ENCODE peak calls at places on chromosomes 4 and X, in four cellular contexts. C is tibial artery, K is GM12878, H is lung. D is an unnamed sample. For H3K27me3, the result is how much of the 10 kb centered on the place peaks cover.

GRCh38 chr4:86939737-86940141 is 4.9 kb downstream of the AFF1 start:
- DNase-seq in K (peak), C (no peak), H (no peak), D (peak)

GRCh38 chrX:6227445-6227820 is 1.2 kb downstream of the NLGN4X start:
- DNase-seq in C (no peak), H (no peak), K (no peak), D (no peak)

GRCh38 chrX:129359269-129359668 is 164.0 kb downstream of the SMARCA1 start:
- DNase-seq in C (no peak), K (no peak), H (no peak), D (no peak)

GRCh38 chr4:176668324-176668723 is 124.4 kb downstream of the VEGFC start:
- DNase-seq in C (no peak), K (no peak), H (no peak), D (no peak)

GRCh38 chrX:41779058-41779564 is 55.1 kb downstream of the GPR82 start:
- DNase-seq in H (no peak), C (no peak), K (no peak), D (no peak)

GRCh38 chrX:38560776-38561125 is 591 bp upstream of the TSPAN7 start:
- DNase-seq in H (no peak), C (no peak), K (no peak), D (peak)

GRCh38 chr4:168724960-168725359 is 228.1 kb downstream of the PALLD start:
- DNase-seq in C (no peak), H (no peak), K (no peak), D (peak)

GRCh38 chr4:110510955-110511544 is 35.1 kb downstream of the ENPEP start:
- DNase-seq in C (no peak), H (no peak), K (no peak), D (peak)

GRCh38 chr4:154082760-154083530 is 294.1 kb upstream of the SFRP2 start:
- DNase-seq in K (no peak), C (no peak), H (no peak), D (no peak)

GRCh38 chr4:119046263-119046662 is 89.4 kb upstream of the MYOZ2 start:
- DNase-seq in C (peak), H (peak), K (no peak), D (no peak)

GRCh38 chr4:117093581-117093980 is 8.2 kb upstream of the TRAM1L1 start:
- DNase-seq in H (no peak), C (no peak), K (no peak), D (no peak)

GRCh38 chrX:102975016-102975415 is 37.9 kb downstream of the RAB40AL start:
- DNase-seq in H (no peak), C (no peak), K (no peak), D (no peak)

GRCh38 chrX:150200361-150200760 is 162.8 kb upstream of the MAMLD1 start:
- DNase-seq in K (no peak), H (no peak), C (no peak), D (no peak)

GRCh38 chr4:25563071-25563564 is 92.5 kb upstream of the SLC34A2 start:
- DNase-seq in C (no peak), H (peak), K (no peak), D (no peak)

GRCh38 chrX:136691028-136691809 is 43.3 kb downstream of the CD40LG start:
- DNase-seq in C (no peak), K (no peak), H (no peak), D (no peak)

GRCh38 chrX:16870095-16870860 is at the start of gene RBBP7:
- DNase-seq in H (peak), C (peak), K (peak), D (peak)

GRCh38 chrX:100695991-100696390 is 35.9 kb downstream of the SYTL4 start:
- DNase-seq in H (no peak), C (no peak), K (no peak), D (no peak)

GRCh38 chr4:93670434-93670833 is 158.1 kb upstream of the ATOH1 start:
- DNase-seq in K (no peak), C (no peak), H (no peak), D (no peak)

GRCh38 chr4:55215087-55215486 is 89.7 kb upstream of the KDR start:
- DNase-seq in C (no peak), K (no peak), H (no peak), D (no peak)

GRCh38 chr4:187478292-187479205 is 517.0 kb upstream of the ZFP42 start:
- DNase-seq in C (peak), H (no peak), K (no peak), D (no peak)

GRCh38 chr4:187475901-187476300 is 519.7 kb upstream of the ZFP42 start:
- DNase-seq in C (no peak), K (no peak), H (no peak), D (no peak)

GRCh38 chr4:187484186-187484585 is 511.4 kb upstream of the ZFP42 start:
- DNase-seq in H (no peak), C (no peak), K (no peak), D (no peak)

GRCh38 chr4:187477224-187477623 is 518.3 kb upstream of the ZFP42 start:
- DNase-seq in H (no peak), K (no peak), C (no peak), D (no peak)

DNA sequence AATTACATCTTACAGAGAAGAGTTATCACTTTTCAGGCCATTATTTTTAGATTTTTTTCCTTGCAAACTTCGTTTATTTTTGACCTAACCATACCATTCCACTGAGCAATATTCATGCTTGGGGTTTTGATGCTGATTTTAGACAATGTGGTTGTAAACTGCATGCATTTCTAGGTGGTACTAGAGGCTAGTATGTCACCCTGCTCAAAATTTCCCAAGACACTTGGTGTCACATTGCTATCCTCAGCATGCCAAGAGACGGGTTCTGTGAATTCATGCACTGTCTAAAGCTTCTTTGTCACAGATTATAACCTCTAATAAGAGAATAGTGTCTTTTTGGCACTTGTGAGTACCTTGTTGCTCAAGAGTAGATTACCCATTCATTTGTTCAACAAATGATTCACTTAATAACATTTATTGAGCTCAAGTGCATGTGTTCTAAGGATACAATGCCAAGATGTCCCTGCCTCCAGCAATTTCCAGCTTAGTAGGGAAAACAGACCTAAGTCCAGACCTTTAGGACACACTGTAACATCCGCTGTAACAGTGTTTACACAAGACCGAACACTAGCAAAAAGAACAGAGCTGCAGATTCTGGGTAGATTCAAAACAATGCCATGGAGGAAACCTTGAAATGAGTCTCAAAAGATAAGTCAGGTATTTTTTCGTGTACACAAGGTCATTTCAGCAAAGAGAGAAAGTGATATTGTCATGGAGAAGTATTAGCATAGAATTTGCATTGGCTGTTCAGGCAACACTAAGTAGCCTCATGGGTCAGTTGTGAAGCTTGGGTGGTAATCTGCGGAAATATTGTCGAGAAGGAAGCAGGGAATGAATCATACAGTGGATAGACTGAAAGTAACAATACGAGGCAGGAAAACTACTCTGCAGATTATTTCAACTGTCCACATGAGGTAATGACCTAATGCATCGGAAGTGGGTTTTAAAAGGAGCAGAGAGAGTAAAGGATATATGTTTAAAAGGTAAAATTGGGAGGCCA is 515.1 kb upstream of the ZFP42 start:
- DNase-seq in K (no peak), C (peak), H (no peak), D (no peak)
- H3K4me3 ChIP-seq in K (no peak), C (peak), H (no peak), D (no peak)

GRCh38 chrX:110442631-110443030 is 84.0 kb downstream of the RTL9 start:
- DNase-seq in C (no peak), K (no peak), H (no peak), D (peak)
- H3K27me3 ChIP-seq in C (under half), K (under half), H (under half), D (under half)

GRCh38 chr4:156593464-156593863 is 378.1 kb downstream of the PDGFC start:
- DNase-seq in K (no peak), C (no peak), H (no peak), D (no peak)
- TF ChIP-seq CTCF in K (no peak), C (no peak), H (no peak), D (no peak)

GRCh38 chr4:182921608-182922007 is 4.4 kb upstream of the DCTD start:
- DNase-seq in H (no peak), C (no peak), K (no peak), D (no peak)

GRCh38 chr4:182923796-182924365 is 6.7 kb upstream of the DCTD start:
- DNase-seq in C (no peak), K (no peak), H (no peak), D (no peak)

GRCh38 chr4:182923376-182923775 is 6.2 kb upstream of the DCTD start:
- DNase-seq in K (no peak), C (no peak), H (no peak), D (no peak)

GRCh38 chr4:182924497-182924896 is 7.3 kb upstream of the DCTD start:
- DNase-seq in K (no peak), H (no peak), C (no peak), D (no peak)

DNA sequence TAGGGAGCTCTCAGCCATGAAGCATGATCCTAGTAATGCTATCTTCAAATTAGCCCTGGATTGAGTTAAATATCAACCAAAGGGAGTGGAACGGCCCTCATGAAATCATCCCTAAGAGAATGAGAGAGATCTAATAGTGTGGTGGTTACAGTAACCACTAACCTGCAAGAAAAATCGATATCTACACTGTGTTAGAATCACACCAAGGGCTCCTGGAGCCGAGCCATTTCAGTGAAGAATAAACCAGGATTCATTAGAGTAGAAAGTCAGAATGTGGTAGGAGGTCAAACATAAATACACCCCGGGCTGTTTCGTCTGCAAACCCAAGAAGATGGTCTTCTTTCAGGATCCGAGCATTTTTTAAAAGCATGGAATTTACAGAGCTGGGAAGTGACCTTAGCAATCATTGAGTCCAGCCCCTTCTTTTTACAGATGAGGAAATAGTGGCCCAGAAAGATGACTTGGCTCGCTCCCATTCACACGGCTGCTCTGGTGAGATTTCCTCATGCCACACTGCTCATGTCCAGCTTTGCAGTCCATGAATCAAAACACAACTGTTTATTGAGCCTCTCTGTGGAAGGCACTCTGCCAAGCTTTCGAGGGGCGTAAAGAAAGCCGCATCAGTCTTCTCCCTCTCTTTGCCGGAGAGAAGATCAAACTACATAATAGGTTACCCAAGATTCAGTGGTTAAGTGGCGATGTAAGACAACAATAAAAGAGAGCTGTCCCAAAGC is 5.5 kb upstream of the DCTD start:
- DNase-seq in K (no peak), C (no peak), H (no peak), D (no peak)
- H3K4me3 ChIP-seq in K (no peak), C (no peak), H (no peak), D (no peak)

GRCh38 chr4:185638093-185638492 is 102.8 kb upstream of the PDLIM3 start:
- DNase-seq in C (no peak), K (no peak), H (no peak), D (no peak)
- H3K27me3 ChIP-seq in C (under half), K (under half), H (under half), D (under half)

GRCh38 chr4:108360857-108361820 is 192.4 kb upstream of the LEF1 start:
- DNase-seq in H (no peak), K (no peak), C (no peak), D (no peak)
- TF ChIP-seq CTCF in H (no peak), K (no peak), C (no peak), D (no peak)

GRCh38 chrX:15737188-15737956 is 698 bp upstream of the CA5B start:
- DNase-seq in C (no peak), H (no peak), K (no peak), D (no peak)
- H3K4me3 ChIP-seq in C (peak), H (peak), K (peak), D (peak)

GRCh38 chr4:44447563-44448504 is 775 bp downstream of the KCTD8 start:
- DNase-seq in K (no peak), C (peak), H (no peak), D (peak)
- H3K27me3 ChIP-seq in K (under half), C (under half), H (under half), D (under half)

DNA sequence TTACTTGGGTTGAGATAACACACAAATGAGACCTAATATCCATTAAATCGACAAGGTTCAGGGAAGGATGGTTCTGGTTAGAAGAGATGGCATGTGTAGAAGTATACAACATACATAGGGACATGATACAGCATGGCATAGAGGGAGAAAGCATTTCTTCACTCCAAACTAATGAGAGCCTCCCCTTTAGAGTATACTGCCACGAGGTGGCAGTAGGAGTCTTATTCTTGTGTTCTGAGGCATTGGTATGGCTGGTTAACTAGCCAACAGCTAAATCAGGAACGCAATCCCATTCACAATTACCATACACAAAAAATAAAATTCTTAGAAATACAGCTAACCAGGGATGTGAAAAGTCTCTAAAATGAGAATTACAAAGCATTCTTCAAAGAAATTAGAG is 29.1 kb upstream of the TRO start:
- DNase-seq in H (no peak), C (no peak), K (no peak), D (no peak)
- TF ChIP-seq CTCF in H (no peak), C (no peak), K (peak), D (peak)

GRCh38 chrX:72394518-72395163 is 88.9 kb upstream of the CITED1 start:
- DNase-seq in H (no peak), C (no peak), K (no peak), D (no peak)

GRCh38 chrX:72392816-72393800 is 87.4 kb upstream of the CITED1 start:
- DNase-seq in K (no peak), C (no peak), H (no peak), D (no peak)

GRCh38 chrX:72395252-72395651 is 89.5 kb upstream of the CITED1 start:
- DNase-seq in C (no peak), K (no peak), H (no peak), D (no peak)

GRCh38 chrX:72392042-72392441 is 86.3 kb upstream of the CITED1 start:
- DNase-seq in K (no peak), C (no peak), H (no peak), D (no peak)

DNA sequence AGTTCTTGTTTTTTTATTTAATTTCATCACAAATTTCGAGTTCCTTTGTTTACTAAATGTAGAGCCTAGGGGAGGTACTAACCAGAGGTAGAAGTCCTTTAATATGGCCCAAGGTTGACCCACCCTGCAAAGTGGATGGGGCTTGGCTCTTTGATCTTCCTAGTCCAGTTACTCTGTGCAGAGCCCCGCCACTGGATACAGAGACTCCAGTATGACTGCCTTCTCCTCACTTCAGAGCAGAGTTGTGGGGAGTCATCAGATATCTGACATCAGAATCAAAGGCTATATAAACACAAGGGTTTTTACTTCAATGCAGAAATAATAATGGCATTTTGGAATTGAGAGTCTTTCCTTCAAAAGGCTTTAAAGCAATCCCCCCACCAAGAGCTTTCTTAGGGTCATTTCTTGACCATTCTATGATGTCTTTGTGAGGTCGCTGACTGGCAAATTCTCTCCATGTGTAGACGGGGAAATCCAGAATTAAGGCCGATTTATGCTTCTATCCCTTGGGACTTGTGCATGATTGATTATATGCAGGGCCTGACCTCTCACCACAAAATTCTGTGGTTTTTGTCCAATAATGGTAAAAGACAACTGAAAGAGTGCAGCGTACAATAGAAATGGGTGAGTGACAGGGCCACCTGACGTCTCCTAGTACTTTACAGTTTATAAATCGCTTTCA is 88.3 kb upstream of the CITED1 start:
- DNase-seq in K (no peak), H (no peak), C (no peak), D (no peak)
- H3K4me3 ChIP-seq in K (no peak), H (no peak), C (no peak), D (no peak)